ENCODE peak calls at places on chromosome 9, in four cellular contexts. One of them, this sample, is unnamed.

GRCh38 chr9:94173632-94174031 is 85.5 kb upstream of the ZNF169 start:
- DNase-seq in HEK293T: no peak
- DNase-seq in K562: no peak
- DNase-seq in GM12878: no peak
- DNase-seq in this sample: no peak

GRCh38 chr9:14011799-14012560 is 302.0 kb downstream of the NFIB start:
- DNase-seq in HEK293T: no peak
- DNase-seq in K562: no peak
- DNase-seq in GM12878: no peak
- DNase-seq in this sample: no peak

GRCh38 chr9:78273761-78274160 is 23.2 kb upstream of the PSAT1 start:
- DNase-seq in HEK293T: no peak
- DNase-seq in K562: no peak
- DNase-seq in GM12878: no peak
- DNase-seq in this sample: no peak

GRCh38 chr9:27414215-27414731 is 109.8 kb upstream of the IFNK start:
- DNase-seq in HEK293T: no peak
- DNase-seq in K562: no peak
- DNase-seq in GM12878: no peak
- DNase-seq in this sample: no peak

GRCh38 chr9:121133104-121133816 is 58.5 kb downstream of the CNTRL start:
- DNase-seq in HEK293T: no peak
- DNase-seq in K562: peak
- DNase-seq in GM12878: no peak
- DNase-seq in this sample: peak

GRCh38 chr9:78278177-78278777 is 18.6 kb upstream of the PSAT1 start:
- DNase-seq in HEK293T: no peak
- DNase-seq in K562: no peak
- DNase-seq in GM12878: no peak
- DNase-seq in this sample: peak

GRCh38 chr9:116247284-116247683 is 93.7 kb downstream of the PAPPA start:
- DNase-seq in HEK293T: no peak
- DNase-seq in K562: no peak
- DNase-seq in GM12878: no peak
- DNase-seq in this sample: no peak

GRCh38 chr9:93549636-93550035 is 26.7 kb upstream of the PHF2 start:
- DNase-seq in HEK293T: no peak
- DNase-seq in K562: no peak
- DNase-seq in GM12878: no peak
- DNase-seq in this sample: no peak

GRCh38 chr9:96853711-96854072 is 622 bp downstream of the ZNF782 start:
- DNase-seq in HEK293T: no peak
- DNase-seq in K562: no peak
- DNase-seq in GM12878: no peak
- DNase-seq in this sample: no peak

GRCh38 chr9:89662718-89663246 is 58.0 kb downstream of the GADD45G start:
- DNase-seq in HEK293T: no peak
- DNase-seq in K562: no peak
- DNase-seq in GM12878: no peak
- DNase-seq in this sample: no peak

GRCh38 chr9:94554439-94555331 is at the start of gene PCAT7:
- DNase-seq in HEK293T: peak
- DNase-seq in K562: peak
- DNase-seq in GM12878: peak
- DNase-seq in this sample: peak

GRCh38 chr9:135215571-135216161 is 128.2 kb downstream of the OLFM1 start:
- DNase-seq in HEK293T: no peak
- DNase-seq in K562: no peak
- DNase-seq in GM12878: no peak
- DNase-seq in this sample: no peak

GRCh38 chr9:79382468-79382867 is 189.3 kb upstream of the TLE4 start:
- DNase-seq in HEK293T: no peak
- DNase-seq in K562: no peak
- DNase-seq in GM12878: no peak
- DNase-seq in this sample: no peak

GRCh38 chr9:89497181-89497963 is 541 bp downstream of the SEMA4D start:
- DNase-seq in HEK293T: peak
- DNase-seq in K562: peak
- DNase-seq in GM12878: no peak
- DNase-seq in this sample: no peak

GRCh38 chr9:91090132-91090410 is 271.6 kb downstream of the AUH start:
- DNase-seq in HEK293T: no peak
- DNase-seq in K562: no peak
- DNase-seq in GM12878: no peak
- DNase-seq in this sample: no peak

GRCh38 chr9:120152295-120152694 is 427.7 kb downstream of the CDK5RAP2 start:
- DNase-seq in HEK293T: peak
- DNase-seq in K562: peak
- DNase-seq in GM12878: no peak
- DNase-seq in this sample: no peak

GRCh38 chr9:135588886-135589595 is 27.5 kb downstream of the PAEP start:
- DNase-seq in HEK293T: no peak
- DNase-seq in K562: no peak
- DNase-seq in GM12878: no peak
- DNase-seq in this sample: no peak

GRCh38 chr9:33288828-33289483 is 1.4 kb upstream of the NFX1 start:
- DNase-seq in HEK293T: no peak
- DNase-seq in K562: no peak
- DNase-seq in GM12878: no peak
- DNase-seq in this sample: no peak

GRCh38 chr9:91207889-91208651 is 153.6 kb downstream of the AUH start:
- DNase-seq in HEK293T: no peak
- DNase-seq in K562: no peak
- DNase-seq in GM12878: peak
- DNase-seq in this sample: peak

GRCh38 chr9:33447404-33448158 is at the start of gene AQP3:
- DNase-seq in HEK293T: peak
- DNase-seq in K562: peak
- DNase-seq in GM12878: no peak
- DNase-seq in this sample: peak

GRCh38 chr9:81535542-81536241 is 153.7 kb downstream of the TLE1 start:
- DNase-seq in HEK293T: no peak
- DNase-seq in K562: no peak
- DNase-seq in GM12878: no peak
- DNase-seq in this sample: peak

GRCh38 chr9:71487046-71487445 is 281.3 kb downstream of the CEMIP2 start:
- DNase-seq in HEK293T: no peak
- DNase-seq in K562: no peak
- DNase-seq in GM12878: no peak
- DNase-seq in this sample: no peak

GRCh38 chr9:19493174-19493811 is 84.5 kb downstream of the ACER2 start:
- DNase-seq in HEK293T: peak
- DNase-seq in K562: peak
- DNase-seq in GM12878: peak
- DNase-seq in this sample: peak

GRCh38 chr9:76369583-76369982 is 24.6 kb downstream of the RFK start:
- DNase-seq in HEK293T: peak
- DNase-seq in K562: no peak
- DNase-seq in GM12878: peak
- DNase-seq in this sample: peak

GRCh38 chr9:72471096-72471495 is 50.3 kb upstream of the TMC1 start:
- DNase-seq in HEK293T: no peak
- DNase-seq in K562: no peak
- DNase-seq in GM12878: no peak
- DNase-seq in this sample: no peak

GRCh38 chr9:70921126-70921525 is 200.3 kb downstream of the TRPM3 start:
- DNase-seq in HEK293T: no peak
- DNase-seq in K562: no peak
- DNase-seq in GM12878: no peak
- DNase-seq in this sample: no peak

GRCh38 chr9:135338546-135338945 is 141.0 kb upstream of the PPP1R26 start:
- DNase-seq in HEK293T: no peak
- DNase-seq in K562: no peak
- DNase-seq in GM12878: no peak
- DNase-seq in this sample: no peak

GRCh38 chr9:130333041-130334040 is 67.8 kb downstream of the HMCN2 start:
- DNase-seq in HEK293T: no peak
- DNase-seq in K562: no peak
- DNase-seq in GM12878: no peak
- DNase-seq in this sample: no peak

GRCh38 chr9:124675261-124676158 is 95.6 kb downstream of the NR6A1 start:
- DNase-seq in HEK293T: no peak
- DNase-seq in K562: no peak
- DNase-seq in GM12878: no peak
- DNase-seq in this sample: no peak

GRCh38 chr9:105681724-105682123 is 12.6 kb upstream of the TMEM38B start:
- DNase-seq in HEK293T: no peak
- DNase-seq in K562: peak
- DNase-seq in GM12878: no peak
- DNase-seq in this sample: no peak

GRCh38 chr9:109993250-109993978 is 213.4 kb downstream of the PALM2AKAP2 start:
- DNase-seq in HEK293T: no peak
- DNase-seq in K562: no peak
- DNase-seq in GM12878: no peak
- DNase-seq in this sample: no peak

GRCh38 chr9:28782630-28783029 is 1209.3 kb upstream of the C9orf72 start:
- DNase-seq in HEK293T: no peak
- DNase-seq in K562: no peak
- DNase-seq in GM12878: no peak
- DNase-seq in this sample: peak

GRCh38 chr9:100700689-100701318 is 122.9 kb downstream of the CAVIN4 start:
- DNase-seq in HEK293T: no peak
- DNase-seq in K562: peak
- DNase-seq in GM12878: no peak
- DNase-seq in this sample: peak
- TF ChIP-seq FOXK2 in HEK293T: no peak
- TF ChIP-seq FOXK2 in K562: no peak
- TF ChIP-seq FOXK2 in GM12878: no peak
- TF ChIP-seq FOXK2 in this sample: no peak

GRCh38 chr9:69798737-69799136 is 21.9 kb upstream of the CFAP95 start:
- DNase-seq in HEK293T: no peak
- DNase-seq in K562: no peak
- DNase-seq in GM12878: no peak
- DNase-seq in this sample: peak

GRCh38 chr9:69801994-69802393 is 18.6 kb upstream of the CFAP95 start:
- DNase-seq in HEK293T: no peak
- DNase-seq in K562: no peak
- DNase-seq in GM12878: no peak
- DNase-seq in this sample: peak

GRCh38 chr9:69797680-69798079 is 22.9 kb upstream of the CFAP95 start:
- DNase-seq in HEK293T: no peak
- DNase-seq in K562: no peak
- DNase-seq in GM12878: no peak
- DNase-seq in this sample: no peak
- TF ChIP-seq FOXK2 in HEK293T: no peak
- TF ChIP-seq FOXK2 in K562: no peak
- TF ChIP-seq FOXK2 in GM12878: no peak
- TF ChIP-seq FOXK2 in this sample: no peak

GRCh38 chr9:136971746-136972145 is 5.6 kb upstream of the PTGDS start:
- DNase-seq in HEK293T: no peak
- DNase-seq in K562: no peak
- DNase-seq in GM12878: no peak
- DNase-seq in this sample: no peak

GRCh38 chr9:136972743-136973142 is 4.6 kb upstream of the PTGDS start:
- DNase-seq in HEK293T: no peak
- DNase-seq in K562: no peak
- DNase-seq in GM12878: no peak
- DNase-seq in this sample: no peak

GRCh38 chr9:136973618-136974617 is 3.4 kb upstream of the PTGDS start:
- DNase-seq in HEK293T: no peak
- DNase-seq in K562: peak
- DNase-seq in GM12878: no peak
- DNase-seq in this sample: no peak

GRCh38 chr9:136970361-136970760 is 6.9 kb upstream of the PTGDS start:
- DNase-seq in HEK293T: no peak
- DNase-seq in K562: no peak
- DNase-seq in GM12878: no peak
- DNase-seq in this sample: no peak

DNA sequence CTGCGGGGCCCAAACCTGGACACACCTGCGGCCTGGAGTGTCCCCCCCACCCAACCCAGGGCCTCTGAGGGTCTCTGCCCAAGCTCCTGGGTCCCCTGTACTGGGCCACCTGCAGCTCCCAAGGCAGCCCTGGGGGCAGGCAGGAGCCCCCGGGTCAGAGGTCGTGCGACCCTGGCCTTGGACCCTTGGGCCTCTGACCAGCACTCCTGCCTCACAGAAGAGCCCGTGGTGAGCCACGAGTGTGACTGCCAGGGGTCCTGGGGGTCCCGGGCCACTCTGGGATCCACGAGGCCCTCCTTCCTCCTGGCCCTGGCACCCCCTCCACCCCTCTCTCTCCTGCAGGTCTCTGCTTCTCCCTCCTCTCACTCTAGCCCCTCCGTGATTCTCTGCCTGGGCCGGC is 5.0 kb upstream of the PTGDS start:
- DNase-seq in HEK293T: no peak
- DNase-seq in K562: no peak
- DNase-seq in GM12878: no peak
- DNase-seq in this sample: no peak
- TF ChIP-seq FOXK2 in HEK293T: no peak
- TF ChIP-seq FOXK2 in K562: no peak
- TF ChIP-seq FOXK2 in GM12878: no peak
- TF ChIP-seq FOXK2 in this sample: no peak

DNA sequence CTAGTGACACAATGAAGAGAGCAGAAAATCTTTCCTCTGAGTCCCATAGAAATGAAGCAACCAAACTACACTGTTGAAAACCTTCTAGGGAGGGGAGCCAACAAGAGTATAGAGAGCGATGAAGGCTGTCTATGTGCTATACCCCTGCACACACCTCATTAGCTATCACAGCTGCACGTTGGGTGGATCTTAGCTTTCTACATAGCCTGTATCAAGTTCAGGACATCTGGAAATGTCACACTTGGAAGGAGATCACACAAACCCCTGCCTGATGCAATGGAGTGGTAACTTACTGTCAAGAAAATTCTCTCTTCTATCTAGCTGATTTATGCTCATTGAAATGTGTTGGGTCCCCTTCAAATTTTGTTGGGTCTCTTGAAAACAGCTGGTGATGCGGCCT is 127.0 kb upstream of the NTRK2 start:
- DNase-seq in HEK293T: no peak
- DNase-seq in K562: no peak
- DNase-seq in GM12878: no peak
- DNase-seq in this sample: no peak
- TF ChIP-seq FOXK2 in HEK293T: no peak
- TF ChIP-seq FOXK2 in K562: no peak
- TF ChIP-seq FOXK2 in GM12878: no peak
- TF ChIP-seq FOXK2 in this sample: no peak

GRCh38 chr9:125756499-125756898 is 9.3 kb downstream of the PBX3 start:
- DNase-seq in HEK293T: no peak
- DNase-seq in K562: no peak
- DNase-seq in GM12878: no peak
- DNase-seq in this sample: no peak
- TF ChIP-seq FOXK2 in HEK293T: no peak
- TF ChIP-seq FOXK2 in K562: no peak
- TF ChIP-seq FOXK2 in GM12878: no peak
- TF ChIP-seq FOXK2 in this sample: no peak

GRCh38 chr9:136625101-136626065 is 37.3 kb upstream of the EGFL7 start:
- DNase-seq in HEK293T: no peak
- DNase-seq in K562: no peak
- DNase-seq in GM12878: no peak
- DNase-seq in this sample: peak
- TF ChIP-seq FOXK2 in HEK293T: no peak
- TF ChIP-seq FOXK2 in K562: no peak
- TF ChIP-seq FOXK2 in GM12878: no peak
- TF ChIP-seq FOXK2 in this sample: no peak

This sample was measured in HepG2.